ENCODE peak calls at places on chromosome 11, in eight cellular contexts. W is activated gamma-delta T cell; D is activated CD4-positive, alpha-beta T cell treated with anti-CD3 and anti-CD28 coated beads, Interleukin-2, amount 50 U/mL, for 24 hours; O is HuH-7; N is stimulated activated CD4-positive, alpha-beta T cell treated with anti-CD3 and anti-CD28 coated beads, Interleukin-12 subunit alpha, Interleukin-12 subunit beta, amount 100 ng/mL, for 4 hours; Q is small intestine; H is ELF-1; P is NAMALWA. X is an unnamed sample.

GRCh38 chr11:15248749-15249148 is 134.0 kb downstream of the INSC start:
- DNase-seq in W (no peak), D (no peak), O (no peak), N (no peak), Q (no peak), H (no peak), P (no peak), X (no peak)

GRCh38 chr11:72930011-72930410 is 115.8 kb downstream of the ATG16L2 start:
- DNase-seq in W (no peak), D (no peak), O (peak), N (no peak), Q (no peak), H (no peak), P (no peak), X (peak)

GRCh38 chr11:112247198-112247597 is 13.5 kb downstream of the PLET1 start:
- DNase-seq in W (no peak), D (no peak), O (no peak), N (no peak), Q (no peak), H (no peak), P (no peak), X (no peak)

GRCh38 chr11:76666408-76666807 is 4.1 kb downstream of the LRRC32 start:
- DNase-seq in W (no peak), D (no peak), O (no peak), N (no peak), Q (no peak), H (peak), P (no peak), X (no peak)

GRCh38 chr11:65576867-65577755 is 1.3 kb downstream of the EHBP1L1 start:
- DNase-seq in W (no peak), D (no peak), O (no peak), N (no peak), Q (peak), H (no peak), P (peak), X (no peak)

GRCh38 chr11:8754241-8754640 is 71.6 kb downstream of the RPL27A start:
- DNase-seq in W (no peak), D (no peak), O (no peak), N (no peak), Q (no peak), H (no peak), P (no peak), X (no peak)

GRCh38 chr11:65894034-65894591 is 3.6 kb downstream of the CCDC85B start:
- DNase-seq in W (no peak), D (no peak), O (no peak), N (no peak), Q (no peak), H (no peak), P (no peak), X (no peak)

GRCh38 chr11:19547044-19547443 is 165.6 kb upstream of the NAV2 start:
- DNase-seq in W (no peak), D (no peak), O (no peak), N (no peak), Q (no peak), H (no peak), P (no peak), X (no peak)

GRCh38 chr11:94199367-94200130 is 70.9 kb downstream of the PANX1 start:
- DNase-seq in W (no peak), D (no peak), O (no peak), N (no peak), Q (no peak), H (no peak), P (no peak), X (no peak)

GRCh38 chr11:96306933-96307747 is 35.9 kb downstream of the MAML2 start:
- DNase-seq in W (no peak), D (no peak), O (peak), N (no peak), Q (peak), H (peak), P (no peak), X (peak)

GRCh38 chr11:17469998-17470397 is 6.6 kb downstream of the ABCC8 start:
- DNase-seq in W (no peak), D (no peak), O (no peak), N (no peak), Q (no peak), H (no peak), P (no peak), X (no peak)

GRCh38 chr11:65574147-65574962 is 1.5 kb upstream of the EHBP1L1 start:
- DNase-seq in W (peak), D (peak), O (peak), N (peak), Q (peak), H (peak), P (peak), X (peak)

GRCh38 chr11:46216040-46216764 is 61.3 kb upstream of the CREB3L1 start:
- DNase-seq in W (no peak), D (no peak), O (no peak), N (no peak), Q (peak), H (peak), P (no peak), X (no peak)

GRCh38 chr11:117281869-117282268 is 9.3 kb upstream of the BACE1-AS start:
- DNase-seq in W (no peak), D (no peak), O (no peak), N (no peak), Q (no peak), H (no peak), P (no peak), X (no peak)

GRCh38 chr11:110196241-110196754 is 100.1 kb downstream of the RDX start:
- DNase-seq in W (no peak), D (no peak), O (no peak), N (no peak), Q (no peak), H (peak), P (no peak), X (no peak)

GRCh38 chr11:35393093-35393492 is 26.3 kb downstream of the SLC1A2 start:
- DNase-seq in W (no peak), D (no peak), O (no peak), N (no peak), Q (no peak), H (peak), P (no peak), X (no peak)

GRCh38 chr11:10350341-10350740 is 45.5 kb downstream of the ADM start:
- DNase-seq in W (no peak), D (no peak), O (no peak), N (no peak), Q (no peak), H (peak), P (no peak), X (no peak)

GRCh38 chr11:85752890-85753581 is 57.9 kb downstream of the SYTL2 start:
- DNase-seq in W (no peak), D (peak), O (no peak), N (peak), Q (peak), H (no peak), P (no peak), X (no peak)